ENCODE peak calls at places on chromosome 11, in nine cellular contexts. One of them, this sample, is unnamed.

GRCh38 chr11:13260196-13260962 is 17.2 kb upstream of the BMAL1 start:
- DNase-seq in suprapubic skin: no peak
- DNase-seq in ovary: no peak
- DNase-seq in NB4: no peak
- DNase-seq in gastrocnemius medialis: no peak
- DNase-seq in esophagus squamous epithelium: no peak
- DNase-seq in uterus: no peak
- DNase-seq in transverse colon: no peak
- DNase-seq in GM12891: no peak
- DNase-seq in this sample: no peak

GRCh38 chr11:123231777-123232176 is 36.7 kb upstream of the CLMP start:
- DNase-seq in suprapubic skin: no peak
- DNase-seq in ovary: no peak
- DNase-seq in NB4: no peak
- DNase-seq in gastrocnemius medialis: no peak
- DNase-seq in esophagus squamous epithelium: no peak
- DNase-seq in uterus: no peak
- DNase-seq in transverse colon: no peak
- DNase-seq in GM12891: no peak
- DNase-seq in this sample: no peak

GRCh38 chr11:92277871-92278270 is 53.3 kb downstream of the FAT3 start:
- DNase-seq in suprapubic skin: no peak
- DNase-seq in ovary: no peak
- DNase-seq in NB4: no peak
- DNase-seq in gastrocnemius medialis: no peak
- DNase-seq in esophagus squamous epithelium: no peak
- DNase-seq in uterus: no peak
- DNase-seq in transverse colon: no peak
- DNase-seq in GM12891: no peak
- DNase-seq in this sample: no peak

GRCh38 chr11:29527391-29527936 is 489.4 kb downstream of the KCNA4 start:
- DNase-seq in suprapubic skin: no peak
- DNase-seq in ovary: no peak
- DNase-seq in NB4: peak
- DNase-seq in gastrocnemius medialis: no peak
- DNase-seq in esophagus squamous epithelium: no peak
- DNase-seq in uterus: no peak
- DNase-seq in transverse colon: no peak
- DNase-seq in GM12891: no peak
- DNase-seq in this sample: no peak

GRCh38 chr11:3955299-3955665 is 99.8 kb downstream of the STIM1 start:
- DNase-seq in suprapubic skin: no peak
- DNase-seq in ovary: no peak
- DNase-seq in NB4: no peak
- DNase-seq in gastrocnemius medialis: no peak
- DNase-seq in esophagus squamous epithelium: no peak
- DNase-seq in uterus: no peak
- DNase-seq in transverse colon: no peak
- DNase-seq in GM12891: no peak
- DNase-seq in this sample: no peak

GRCh38 chr11:83257638-83258229 is 28.4 kb downstream of the CCDC90B start:
- DNase-seq in suprapubic skin: no peak
- DNase-seq in ovary: peak
- DNase-seq in NB4: no peak
- DNase-seq in gastrocnemius medialis: no peak
- DNase-seq in esophagus squamous epithelium: no peak
- DNase-seq in uterus: no peak
- DNase-seq in transverse colon: no peak
- DNase-seq in GM12891: no peak
- DNase-seq in this sample: no peak

GRCh38 chr11:76626921-76627391 is 43.6 kb downstream of the LRRC32 start:
- DNase-seq in suprapubic skin: no peak
- DNase-seq in ovary: peak
- DNase-seq in NB4: peak
- DNase-seq in gastrocnemius medialis: no peak
- DNase-seq in esophagus squamous epithelium: no peak
- DNase-seq in uterus: no peak
- DNase-seq in transverse colon: no peak
- DNase-seq in GM12891: peak
- DNase-seq in this sample: no peak

GRCh38 chr11:34161812-34162506 is 56.5 kb downstream of the NAT10 start:
- DNase-seq in suprapubic skin: no peak
- DNase-seq in ovary: no peak
- DNase-seq in NB4: peak
- DNase-seq in gastrocnemius medialis: no peak
- DNase-seq in esophagus squamous epithelium: no peak
- DNase-seq in uterus: no peak
- DNase-seq in transverse colon: no peak
- DNase-seq in GM12891: no peak
- DNase-seq in this sample: no peak

GRCh38 chr11:102810943-102811528 is 13.1 kb upstream of the MMP1 start:
- DNase-seq in suprapubic skin: no peak
- DNase-seq in ovary: no peak
- DNase-seq in NB4: peak
- DNase-seq in gastrocnemius medialis: no peak
- DNase-seq in esophagus squamous epithelium: no peak
- DNase-seq in uterus: no peak
- DNase-seq in transverse colon: no peak
- DNase-seq in GM12891: no peak
- DNase-seq in this sample: no peak

GRCh38 chr11:69220581-69221051 is 64.9 kb downstream of the SMIM38 start:
- DNase-seq in suprapubic skin: no peak
- DNase-seq in ovary: no peak
- DNase-seq in NB4: no peak
- DNase-seq in gastrocnemius medialis: no peak
- DNase-seq in esophagus squamous epithelium: no peak
- DNase-seq in uterus: no peak
- DNase-seq in transverse colon: no peak
- DNase-seq in GM12891: no peak
- DNase-seq in this sample: no peak

GRCh38 chr11:429931-430456 is 11.8 kb downstream of the ANO9 start:
- DNase-seq in suprapubic skin: no peak
- DNase-seq in ovary: no peak
- DNase-seq in NB4: no peak
- DNase-seq in gastrocnemius medialis: no peak
- DNase-seq in esophagus squamous epithelium: no peak
- DNase-seq in uterus: no peak
- DNase-seq in transverse colon: no peak
- DNase-seq in GM12891: no peak
- DNase-seq in this sample: no peak

GRCh38 chr11:80165763-80166162 is 724.9 kb upstream of the TENM4 start:
- DNase-seq in suprapubic skin: no peak
- DNase-seq in ovary: no peak
- DNase-seq in NB4: no peak
- DNase-seq in gastrocnemius medialis: no peak
- DNase-seq in esophagus squamous epithelium: no peak
- DNase-seq in uterus: no peak
- DNase-seq in transverse colon: no peak
- DNase-seq in GM12891: no peak
- DNase-seq in this sample: no peak

GRCh38 chr11:45188127-45188526 is 41.7 kb downstream of the PRDM11 start:
- DNase-seq in suprapubic skin: no peak
- DNase-seq in ovary: no peak
- DNase-seq in NB4: no peak
- DNase-seq in gastrocnemius medialis: no peak
- DNase-seq in esophagus squamous epithelium: no peak
- DNase-seq in uterus: no peak
- DNase-seq in transverse colon: no peak
- DNase-seq in GM12891: no peak
- DNase-seq in this sample: no peak
- TF ChIP-seq POLR2A in suprapubic skin: no peak
- TF ChIP-seq POLR2A in ovary: no peak
- TF ChIP-seq POLR2A in NB4: no peak
- TF ChIP-seq POLR2A in gastrocnemius medialis: no peak
- TF ChIP-seq POLR2A in esophagus squamous epithelium: no peak
- TF ChIP-seq POLR2A in uterus: no peak
- TF ChIP-seq POLR2A in transverse colon: no peak
- TF ChIP-seq POLR2A in GM12891: no peak
- TF ChIP-seq POLR2A in this sample: no peak

DNA sequence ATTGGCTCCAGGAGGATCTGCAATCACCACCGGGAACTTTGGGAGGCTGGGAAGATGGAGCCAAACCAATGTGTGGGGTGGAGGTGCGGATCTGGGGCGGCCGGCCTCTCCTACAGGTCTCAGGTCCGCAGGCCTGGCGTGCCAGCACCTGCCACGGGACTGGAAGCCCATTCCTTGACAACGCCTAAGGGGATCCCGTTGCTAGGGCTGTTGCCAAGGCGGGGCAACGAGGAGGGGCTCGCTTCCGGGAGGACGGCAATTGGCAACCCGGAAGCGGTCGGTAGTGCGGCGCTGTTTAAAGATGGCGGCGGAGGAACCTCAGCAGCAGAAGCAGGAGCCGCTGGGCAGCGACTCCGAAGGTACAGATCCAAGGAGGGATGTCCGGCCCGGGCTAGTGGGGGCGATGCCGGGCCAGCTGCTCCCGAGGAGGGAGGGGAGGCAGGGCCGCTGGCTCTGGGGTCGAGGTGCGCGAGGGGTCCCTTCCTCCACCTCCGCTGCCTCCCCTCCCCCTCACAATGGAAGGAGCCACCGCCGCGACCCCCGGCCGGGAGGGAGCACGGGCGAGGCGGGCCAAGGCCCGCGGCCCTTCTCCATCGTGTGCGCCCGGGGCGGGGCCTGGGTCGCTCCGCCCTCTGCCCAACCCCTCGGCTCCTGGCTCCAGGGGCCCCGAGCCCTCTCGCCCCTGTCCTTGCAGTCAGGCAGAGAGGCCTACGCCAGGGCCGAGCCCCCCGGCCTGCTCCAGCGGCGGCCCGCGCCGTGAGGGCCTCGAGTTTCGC is at the start of gene OTUB1:
- DNase-seq in suprapubic skin: peak
- DNase-seq in ovary: peak
- DNase-seq in NB4: peak
- DNase-seq in gastrocnemius medialis: peak
- DNase-seq in esophagus squamous epithelium: no peak
- DNase-seq in uterus: peak
- DNase-seq in transverse colon: peak
- DNase-seq in GM12891: peak
- DNase-seq in this sample: peak
- TF ChIP-seq POLR2A in suprapubic skin: no peak
- TF ChIP-seq POLR2A in ovary: peak
- TF ChIP-seq POLR2A in NB4: peak
- TF ChIP-seq POLR2A in gastrocnemius medialis: peak
- TF ChIP-seq POLR2A in esophagus squamous epithelium: peak
- TF ChIP-seq POLR2A in uterus: peak
- TF ChIP-seq POLR2A in transverse colon: peak
- TF ChIP-seq POLR2A in GM12891: peak
- TF ChIP-seq POLR2A in this sample: peak

DNA sequence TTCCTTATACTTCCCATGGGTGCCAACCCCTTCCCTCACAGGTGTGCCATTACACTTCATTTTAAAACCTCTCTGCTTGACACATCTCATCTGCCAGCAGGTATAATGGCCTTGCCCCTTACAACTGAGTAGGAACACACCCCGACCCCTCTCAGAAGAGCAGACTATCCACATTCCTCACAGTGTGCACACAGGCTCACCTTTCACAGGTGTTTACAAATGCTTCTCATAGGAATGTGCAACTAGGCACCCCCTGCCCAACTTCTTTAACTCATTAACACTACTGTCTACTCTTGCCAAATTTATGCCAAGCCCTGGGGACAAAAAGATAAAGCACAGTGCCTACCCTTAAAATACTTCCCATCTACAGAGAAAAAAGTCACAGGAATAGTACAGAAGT is 15.4 kb downstream of the TRIM3 start:
- DNase-seq in suprapubic skin: no peak
- DNase-seq in ovary: no peak
- DNase-seq in NB4: no peak
- DNase-seq in gastrocnemius medialis: no peak
- DNase-seq in esophagus squamous epithelium: no peak
- DNase-seq in uterus: no peak
- DNase-seq in transverse colon: no peak
- DNase-seq in GM12891: no peak
- DNase-seq in this sample: no peak
- TF ChIP-seq POLR2A in suprapubic skin: no peak
- TF ChIP-seq POLR2A in ovary: no peak
- TF ChIP-seq POLR2A in NB4: no peak
- TF ChIP-seq POLR2A in gastrocnemius medialis: no peak
- TF ChIP-seq POLR2A in esophagus squamous epithelium: no peak
- TF ChIP-seq POLR2A in uterus: no peak
- TF ChIP-seq POLR2A in transverse colon: no peak
- TF ChIP-seq POLR2A in GM12891: no peak
- TF ChIP-seq POLR2A in this sample: no peak

DNA sequence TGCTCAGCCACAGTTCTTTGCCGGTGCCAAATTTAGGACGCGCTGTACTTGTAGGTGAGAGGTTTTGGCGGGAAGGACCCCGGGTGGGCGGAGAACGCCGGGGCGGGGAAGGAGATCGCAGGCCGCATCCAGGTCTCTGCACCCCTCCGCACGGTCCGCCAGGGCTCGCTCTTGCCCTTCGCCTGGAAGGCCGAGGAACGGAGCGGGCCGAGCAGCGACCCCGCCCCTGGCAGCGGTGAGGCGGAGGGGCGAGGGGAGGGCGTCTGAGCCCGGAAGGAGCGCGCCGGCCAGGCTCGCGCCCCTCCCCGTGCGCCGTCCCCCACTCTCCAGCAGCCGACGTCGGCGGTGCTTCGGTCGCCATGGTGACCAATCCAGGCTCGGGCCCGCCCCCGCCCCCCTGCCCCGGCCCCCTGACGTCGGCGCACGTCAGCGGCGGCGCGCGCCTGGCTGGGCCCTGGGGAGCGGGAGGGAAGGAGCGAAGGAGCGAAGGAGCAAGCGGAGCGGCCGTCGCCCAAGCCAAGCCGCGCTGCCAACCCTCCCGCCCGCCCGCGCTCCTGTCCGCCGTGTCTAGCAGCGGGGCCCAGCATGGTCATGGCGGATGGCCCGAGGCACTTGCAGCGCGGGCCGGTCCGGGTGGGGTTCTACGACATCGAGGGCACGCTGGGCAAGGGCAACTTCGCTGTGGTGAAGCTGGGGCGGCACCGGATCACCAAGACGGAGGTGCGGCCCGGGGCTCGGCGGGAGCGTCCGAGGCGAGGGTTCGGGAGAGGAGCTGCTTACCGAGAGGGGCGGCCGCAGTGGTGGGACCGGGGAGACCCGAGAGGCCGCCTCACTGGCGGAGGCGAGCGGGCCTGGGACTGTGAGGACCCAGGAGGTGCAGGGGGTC is at the start of gene SIK2:
- DNase-seq in suprapubic skin: peak
- DNase-seq in ovary: peak
- DNase-seq in NB4: peak
- DNase-seq in gastrocnemius medialis: peak
- DNase-seq in esophagus squamous epithelium: peak
- DNase-seq in uterus: peak
- DNase-seq in transverse colon: peak
- DNase-seq in GM12891: peak
- DNase-seq in this sample: peak
- TF ChIP-seq POLR2A in suprapubic skin: no peak
- TF ChIP-seq POLR2A in ovary: peak
- TF ChIP-seq POLR2A in NB4: peak
- TF ChIP-seq POLR2A in gastrocnemius medialis: peak
- TF ChIP-seq POLR2A in esophagus squamous epithelium: peak
- TF ChIP-seq POLR2A in uterus: peak
- TF ChIP-seq POLR2A in transverse colon: peak
- TF ChIP-seq POLR2A in GM12891: no peak
- TF ChIP-seq POLR2A in this sample: peak

GRCh38 chr11:131598305-131598704 is 227.9 kb downstream of the NTM start:
- DNase-seq in suprapubic skin: no peak
- DNase-seq in ovary: no peak
- DNase-seq in NB4: no peak
- DNase-seq in gastrocnemius medialis: no peak
- DNase-seq in esophagus squamous epithelium: no peak
- DNase-seq in uterus: no peak
- DNase-seq in transverse colon: no peak
- DNase-seq in GM12891: no peak
- DNase-seq in this sample: no peak
- TF ChIP-seq POLR2A in suprapubic skin: no peak
- TF ChIP-seq POLR2A in ovary: no peak
- TF ChIP-seq POLR2A in NB4: no peak
- TF ChIP-seq POLR2A in gastrocnemius medialis: no peak
- TF ChIP-seq POLR2A in esophagus squamous epithelium: no peak
- TF ChIP-seq POLR2A in uterus: no peak
- TF ChIP-seq POLR2A in transverse colon: no peak
- TF ChIP-seq POLR2A in GM12891: no peak
- TF ChIP-seq POLR2A in this sample: no peak

GRCh38 chr11:66068923-66069714 is 953 bp upstream of the PACS1 start:
- DNase-seq in suprapubic skin: no peak
- DNase-seq in ovary: peak
- DNase-seq in NB4: peak
- DNase-seq in gastrocnemius medialis: peak
- DNase-seq in esophagus squamous epithelium: no peak
- DNase-seq in uterus: no peak
- DNase-seq in transverse colon: peak
- DNase-seq in GM12891: no peak
- DNase-seq in this sample: peak
- TF ChIP-seq POLR2A in suprapubic skin: no peak
- TF ChIP-seq POLR2A in ovary: no peak
- TF ChIP-seq POLR2A in NB4: no peak
- TF ChIP-seq POLR2A in gastrocnemius medialis: no peak
- TF ChIP-seq POLR2A in esophagus squamous epithelium: no peak
- TF ChIP-seq POLR2A in uterus: no peak
- TF ChIP-seq POLR2A in transverse colon: no peak
- TF ChIP-seq POLR2A in GM12891: no peak
- TF ChIP-seq POLR2A in this sample: no peak